ENCODE peak calls at places on chromosome 21, in six cellular contexts. I, M, S, W, Y and V are unnamed samples.

GRCh38 chr21:15682977-15683376 is 46.8 kb upstream of the USP25 start:
- DNase-seq in I (no peak), M (peak; percentile 92), S (no peak), W (no peak), Y (no peak), V (no peak)

GRCh38 chr21:35220301-35220700 is 171.2 kb upstream of the RUNX1 start:
- DNase-seq in I (no peak), M (no peak), S (no peak), W (no peak), Y (no peak), V (no peak)

GRCh38 chr21:36849461-36849860 is 117.0 kb downstream of the HLCS start:
- DNase-seq in I (peak; percentile 75), M (no peak), S (no peak), W (no peak), Y (no peak), V (no peak)

GRCh38 chr21:38740131-38740530 is 65.6 kb upstream of the ETS2 start:
- DNase-seq in I (no peak), M (no peak), S (no peak), W (no peak), Y (no peak), V (no peak)

GRCh38 chr21:28834335-28835238 is 158.1 kb downstream of the LTN1 start:
- DNase-seq in I (no peak), M (no peak), S (no peak), W (no peak), Y (no peak), V (no peak)

GRCh38 chr21:45590726-45591618 is 48.7 kb upstream of the SLC19A1 start:
- DNase-seq in I (no peak), M (no peak), S (peak; percentile 56), W (peak; percentile 40), Y (peak; percentile 51), V (peak; percentile 89)

GRCh38 chr21:33384851-33385331 is 18.3 kb upstream of the IFNGR2 start:
- DNase-seq in I (no peak), M (no peak), S (no peak), W (peak; percentile 53), Y (no peak), V (no peak)

GRCh38 chr21:29257701-29258100 is 41.0 kb upstream of the BACH1 start:
- DNase-seq in I (no peak), M (no peak), S (no peak), W (no peak), Y (no peak), V (no peak)

GRCh38 chr21:15749045-15749867 is 19.5 kb downstream of the USP25 start:
- DNase-seq in I (no peak), M (peak; percentile 48), S (no peak), W (no peak), Y (no peak), V (no peak)

GRCh38 chr21:35326677-35327076 is 277.6 kb upstream of the RUNX1 start:
- DNase-seq in I (no peak), M (no peak), S (no peak), W (no peak), Y (no peak), V (no peak)

GRCh38 chr21:42193131-42193671 is 25.7 kb upstream of the ABCG1 start:
- DNase-seq in I (no peak), M (peak; percentile 27), S (peak; percentile 29), W (no peak), Y (no peak), V (no peak)

GRCh38 chr21:44702111-44702972 is 5.4 kb downstream of the KRTAP10-12 start:
- DNase-seq in I (no peak), M (no peak), S (no peak), W (no peak), Y (no peak), V (no peak)

GRCh38 chr21:45295576-45296365 is 8.1 kb upstream of the POFUT2 start:
- DNase-seq in I (no peak), M (no peak), S (no peak), W (no peak), Y (no peak), V (no peak)

GRCh38 chr21:17976139-17976538 is 157.0 kb upstream of the C21orf91 start:
- DNase-seq in I (no peak), M (no peak), S (no peak), W (no peak), Y (no peak), V (no peak)

GRCh38 chr21:45886610-45887026 is 95.0 kb upstream of the COL6A1 start:
- DNase-seq in I (no peak), M (no peak), S (no peak), W (no peak), Y (no peak), V (no peak)

GRCh38 chr21:44529503-44530125 is 10.4 kb downstream of the KRTAP10-1 start:
- DNase-seq in I (no peak), M (no peak), S (no peak), W (no peak), Y (no peak), V (peak; percentile 11)